ENCODE peak calls at places on chromosomes 4 and X, in eight cellular contexts. F, S, G, M, K, Y, I and O are unnamed samples.

GRCh38 chr4:72701987-72702819 is 133.2 kb upstream of the ADAMTS3 start:
- DNase-seq in F (no peak), S (peak), G (no peak), M (no peak), K (peak), Y (no peak), I (peak), O (peak)

GRCh38 chrX:103356023-103356798 is at the start of gene TCEAL9:
- DNase-seq in F (no peak), S (peak), G (peak), M (peak), K (no peak), Y (no peak), I (peak), O (peak)

GRCh38 chrX:51494409-51494808 is 2.0 kb downstream of the NUDT11 start:
- DNase-seq in F (no peak), S (no peak), G (no peak), M (no peak), K (no peak), Y (no peak), I (no peak), O (peak)

GRCh38 chrX:4935846-4936245 is 1222.4 kb upstream of the PRKX start:
- DNase-seq in F (peak), S (no peak), G (no peak), M (peak), K (no peak), Y (no peak), I (no peak), O (no peak)

GRCh38 chr4:1072830-1073446 is 40.4 kb downstream of the RNF212 start:
- DNase-seq in F (no peak), S (peak), G (peak), M (peak), K (peak), Y (peak), I (peak), O (peak)

GRCh38 chrX:134010690-134011089 is 25.3 kb upstream of the GPC3 start:
- DNase-seq in F (no peak), S (no peak), G (no peak), M (no peak), K (no peak), Y (no peak), I (no peak), O (no peak)

GRCh38 chrX:17022205-17022604 is 75.7 kb downstream of the REPS2 start:
- DNase-seq in F (no peak), S (no peak), G (no peak), M (no peak), K (no peak), Y (no peak), I (no peak), O (no peak)

GRCh38 chrX:128928636-128929035 is 594.7 kb downstream of the SMARCA1 start:
- DNase-seq in F (no peak), S (no peak), G (no peak), M (no peak), K (no peak), Y (no peak), I (no peak), O (no peak)

GRCh38 chr4:74032064-74032463 is 6.4 kb downstream of the CXCL3 start:
- DNase-seq in F (no peak), S (peak), G (no peak), M (no peak), K (no peak), Y (no peak), I (no peak), O (no peak)

GRCh38 chr4:152990471-152991131 is 54.5 kb downstream of the FHDC1 start:
- DNase-seq in F (no peak), S (no peak), G (no peak), M (peak), K (no peak), Y (no peak), I (peak), O (no peak)

GRCh38 chrX:71017396-71017939 is 50.7 kb downstream of the SNX12 start:
- DNase-seq in F (no peak), S (no peak), G (no peak), M (no peak), K (no peak), Y (no peak), I (no peak), O (no peak)

GRCh38 chrX:70549429-70549828 is 104.8 kb downstream of the DLG3 start:
- DNase-seq in F (no peak), S (no peak), G (no peak), M (no peak), K (no peak), Y (no peak), I (no peak), O (no peak)

GRCh38 chr4:86498560-86499166 is 95.5 kb upstream of the PTPN13 start:
- DNase-seq in F (no peak), S (peak), G (no peak), M (no peak), K (no peak), Y (no peak), I (peak), O (peak)

GRCh38 chr4:165506780-165507305 is 128.0 kb downstream of the CPE start:
- DNase-seq in F (no peak), S (no peak), G (no peak), M (no peak), K (no peak), Y (no peak), I (no peak), O (no peak)

GRCh38 chrX:134460005-134460860 is at the start of gene HPRT1:
- DNase-seq in F (peak), S (peak), G (peak), M (peak), K (peak), Y (peak), I (peak), O (peak)

GRCh38 chrX:13226214-13226613 is 93.6 kb downstream of the ATXN3L start:
- DNase-seq in F (no peak), S (no peak), G (no peak), M (no peak), K (no peak), Y (no peak), I (no peak), O (no peak)

GRCh38 chr4:129561886-129562285 is 465.9 kb downstream of the C4orf33 start:
- DNase-seq in F (no peak), S (no peak), G (no peak), M (no peak), K (no peak), Y (no peak), I (no peak), O (no peak)

GRCh38 chr4:75545526-75545925 is 10.3 kb upstream of the ODAPH start:
- DNase-seq in F (no peak), S (no peak), G (no peak), M (no peak), K (no peak), Y (no peak), I (no peak), O (no peak)

GRCh38 chrX:130015181-130015580 is 32.7 kb downstream of the BCORL1 start:
- DNase-seq in F (no peak), S (no peak), G (no peak), M (no peak), K (no peak), Y (no peak), I (no peak), O (no peak)

GRCh38 chrX:31092476-31092875 is 20.6 kb upstream of the FTHL17 start:
- DNase-seq in F (no peak), S (no peak), G (no peak), M (no peak), K (no peak), Y (no peak), I (no peak), O (no peak)

GRCh38 chr4:144646523-144647094 is 653 bp downstream of the HHIP start:
- DNase-seq in F (peak), S (peak), G (no peak), M (no peak), K (no peak), Y (no peak), I (no peak), O (no peak)

GRCh38 chrX:154437398-154437752 is 421 bp downstream of the GDI1 start:
- DNase-seq in F (no peak), S (no peak), G (no peak), M (no peak), K (no peak), Y (no peak), I (no peak), O (no peak)

DNA sequence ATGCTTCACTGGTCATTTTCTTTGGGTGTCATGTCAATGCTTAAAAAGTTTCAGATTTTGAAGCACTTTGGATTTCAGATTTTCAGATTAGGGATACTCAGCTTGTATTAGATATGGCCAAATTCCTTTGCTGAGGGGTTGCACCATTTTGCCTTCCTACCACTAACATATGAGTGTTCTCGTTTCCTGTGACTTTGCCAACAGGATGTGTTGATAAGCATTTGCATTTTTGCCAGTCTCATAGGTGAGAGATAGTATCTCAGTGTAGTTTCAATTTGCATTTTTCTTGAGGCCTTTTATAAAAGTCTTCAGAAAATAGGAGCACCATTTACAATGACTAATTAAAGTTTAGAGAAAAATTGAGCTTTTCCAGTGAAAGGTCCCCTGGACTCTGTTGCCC is 71.6 kb upstream of the CLCN4 start:
- DNase-seq in F (no peak), S (no peak), G (no peak), M (no peak), K (no peak), Y (no peak), I (no peak), O (no peak)
- H3K4me3 ChIP-seq in F (no peak), S (no peak), G (no peak), M (no peak), K (no peak), Y (no peak), I (no peak), O (no peak)

GRCh38 chr4:112889199-112889598 is 160.3 kb upstream of the ANK2 start:
- DNase-seq in F (no peak), S (no peak), G (no peak), M (no peak), K (no peak), Y (no peak), I (no peak), O (no peak)
- H3K4me3 ChIP-seq in F (no peak), S (peak), G (no peak), M (no peak), K (no peak), Y (no peak), I (no peak), O (no peak)

GRCh38 chr4:110515676-110516075 is 39.7 kb downstream of the ENPEP start:
- DNase-seq in F (no peak), S (no peak), G (no peak), M (no peak), K (no peak), Y (no peak), I (no peak), O (no peak)
- H3K4me3 ChIP-seq in F (peak), S (peak), G (peak), M (peak), K (peak), Y (peak), I (no peak), O (peak)

GRCh38 chr4:155377281-155377680 is 516 bp upstream of the MAP9 start:
- DNase-seq in F (no peak), S (no peak), G (no peak), M (no peak), K (no peak), Y (no peak), I (no peak), O (no peak)
- H3K4me3 ChIP-seq in F (peak), S (peak), G (peak), M (peak), K (peak), Y (no peak), I (no peak), O (peak)

GRCh38 chr4:46994007-46994405 is 625 bp upstream of the GABRA4 start:
- DNase-seq in F (no peak), S (no peak), G (no peak), M (no peak), K (no peak), Y (no peak), I (no peak), O (no peak)
- H3K4me3 ChIP-seq in F (peak), S (peak), G (peak), M (no peak), K (peak), Y (no peak), I (no peak), O (no peak)

DNA sequence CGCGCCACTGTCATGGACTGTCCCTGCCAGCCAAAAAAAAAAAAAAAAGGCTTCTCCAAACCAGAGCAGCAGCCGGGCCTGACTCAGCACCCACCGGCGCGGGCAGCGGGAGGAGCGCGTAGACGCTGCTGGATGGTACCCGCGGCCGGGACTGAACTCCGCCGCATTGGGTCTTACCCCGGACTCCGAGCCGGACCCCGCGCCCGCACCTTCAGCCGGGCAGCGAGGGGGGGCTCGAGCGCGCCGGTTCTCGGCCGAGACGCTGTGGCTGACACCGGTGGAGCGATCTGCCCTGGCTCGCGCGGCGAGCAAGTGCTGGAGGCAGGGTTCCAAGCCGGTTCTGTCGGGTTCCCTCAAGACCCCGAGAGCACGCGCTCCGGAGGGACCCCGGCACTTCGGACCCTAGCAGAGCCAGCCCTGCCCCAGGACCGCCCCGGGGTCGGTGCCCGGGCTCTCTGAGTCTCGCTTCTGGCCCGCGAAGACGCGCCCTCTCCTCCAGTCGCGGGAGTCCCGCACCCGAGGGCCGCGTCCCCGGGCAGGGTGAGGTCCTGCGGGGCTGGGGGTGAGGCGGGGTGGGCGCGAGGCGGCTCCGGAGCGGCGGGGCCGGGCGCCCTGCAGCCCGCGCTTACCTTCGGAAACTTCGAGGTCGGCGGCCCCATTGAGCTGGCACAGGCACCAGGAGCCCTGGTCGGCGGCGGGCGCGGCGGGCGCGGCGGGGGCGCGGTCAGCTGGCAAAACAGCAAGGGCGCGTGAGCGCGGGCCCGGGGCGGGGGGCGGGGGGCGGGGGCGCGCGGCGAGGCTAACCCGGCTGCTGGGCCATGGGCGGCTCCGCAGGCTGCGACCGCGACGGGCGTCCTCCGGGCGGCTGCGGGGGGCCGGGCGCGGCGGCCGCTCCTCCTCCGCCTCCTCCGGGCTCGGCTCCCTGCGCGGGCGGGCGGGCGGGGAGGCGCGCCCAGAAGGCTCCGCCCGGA is 11.8 kb upstream of the MAN2B2 start:
- DNase-seq in F (no peak), S (no peak), G (no peak), M (no peak), K (no peak), Y (no peak), I (peak), O (no peak)
- H3K4me3 ChIP-seq in F (no peak), S (no peak), G (peak), M (peak), K (no peak), Y (peak), I (no peak), O (no peak)